ENCODE peak calls at places on chromosome 1, in nine cellular contexts. J is gastrocnemius medialis, C is adrenal gland, D is Peyer's patch, P is H54, L is sigmoid colon, N is lower leg skin, M is NB4, U is HCT116. Z is an unnamed sample.

GRCh38 chr1:80924290-80924689 is 876.4 kb upstream of the ADGRL2 start:
- DNase-seq in J (no peak), C (no peak), D (no peak), P (no peak), L (no peak), N (no peak), M (no peak), U (no peak), Z (no peak)

GRCh38 chr1:87236585-87236984 is 92.1 kb upstream of the LMO4 start:
- DNase-seq in J (no peak), C (no peak), D (no peak), P (no peak), L (no peak), N (no peak), M (no peak), U (no peak), Z (no peak)

GRCh38 chr1:147824776-147825175 is 64.4 kb upstream of the GJA5 start:
- DNase-seq in J (no peak), C (no peak), D (no peak), P (no peak), L (no peak), N (no peak), M (no peak), U (no peak), Z (no peak)

GRCh38 chr1:10615336-10615735 is 140.6 kb downstream of the PEX14 start:
- DNase-seq in J (no peak), C (no peak), D (peak; percentile 17), P (no peak), L (peak; percentile 38), N (no peak), M (no peak), U (no peak), Z (no peak)

GRCh38 chr1:21511579-21512522 is 2.6 kb downstream of the ALPL start:
- DNase-seq in J (peak; percentile 38), C (peak; percentile 86), D (peak; percentile 58), P (peak; percentile 49), L (peak; percentile 72), N (peak; percentile 69), M (no peak), U (no peak), Z (no peak)

GRCh38 chr1:206714331-206715058 is 29.8 kb downstream of the MAPKAPK2 start:
- DNase-seq in J (peak; percentile 68), C (peak; percentile 79), D (peak; percentile 73), P (no peak), L (peak; percentile 86), N (no peak), M (no peak), U (no peak), Z (no peak)

GRCh38 chr1:19166066-19166465 is 44.0 kb downstream of the UBR4 start:
- DNase-seq in J (no peak), C (no peak), D (no peak), P (no peak), L (no peak), N (no peak), M (no peak), U (no peak), Z (no peak)

GRCh38 chr1:199551967-199552565 is 475.4 kb upstream of the NR5A2 start:
- DNase-seq in J (no peak), C (peak; percentile 49), D (no peak), P (peak; percentile 6), L (no peak), N (no peak), M (peak; percentile 76), U (peak; percentile 40), Z (peak; percentile 67)

GRCh38 chr1:5992814-5993552 is 758 bp upstream of the NPHP4 start:
- DNase-seq in J (peak; percentile 10), C (no peak), D (no peak), P (peak; percentile 40), L (no peak), N (no peak), M (no peak), U (no peak), Z (no peak)

GRCh38 chr1:20993716-20994115 is 183.0 kb downstream of the EIF4G3 start:
- DNase-seq in J (no peak), C (no peak), D (no peak), P (no peak), L (no peak), N (no peak), M (no peak), U (no peak), Z (no peak)

GRCh38 chr1:93506140-93506539 is 58.2 kb downstream of the FNBP1L start:
- DNase-seq in J (no peak), C (no peak), D (no peak), P (no peak), L (no peak), N (no peak), M (no peak), U (no peak), Z (no peak)

GRCh38 chr1:3455630-3456448 is 1.4 kb downstream of the ARHGEF16 start:
- DNase-seq in J (no peak), C (no peak), D (no peak), P (no peak), L (no peak), N (no peak), M (no peak), U (no peak), Z (no peak)

GRCh38 chr1:153626929-153627796 is at the start of gene S100A13:
- DNase-seq in J (peak; percentile 83), C (peak; percentile 86), D (peak; percentile 71), P (peak; percentile 89), L (peak; percentile 92), N (peak; percentile 77), M (peak; percentile 70), U (peak; percentile 93), Z (peak; percentile 62)
- TF ChIP-seq POLR2A in J (peak; percentile 50), C (peak; percentile 61), D (peak; percentile 56), P (peak; percentile 80), L (no peak), N (no peak), M (peak; percentile 54), U (peak; percentile 94), Z (no peak)

DNA sequence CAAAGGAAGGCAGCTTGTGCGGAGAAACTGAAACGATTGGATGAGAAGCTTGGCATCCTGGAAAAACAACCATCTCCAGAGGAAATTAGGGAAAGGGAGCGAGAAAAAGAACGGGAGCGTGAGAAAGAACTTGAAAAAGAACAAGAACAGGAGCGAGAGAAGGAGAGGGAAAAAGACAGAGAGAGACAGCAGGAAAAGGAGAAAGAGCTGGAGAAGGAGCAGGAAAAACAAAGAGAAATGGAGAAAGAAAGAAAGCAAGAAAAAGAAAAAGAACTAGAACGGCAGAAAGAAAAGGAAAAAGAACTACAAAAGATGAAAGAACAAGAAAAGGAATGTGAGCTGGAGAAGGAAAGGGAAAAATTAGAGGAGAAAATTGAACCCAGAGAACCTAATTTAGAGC is 47.2 kb downstream of the PRRC2C start:
- DNase-seq in J (no peak), C (no peak), D (no peak), P (no peak), L (no peak), N (no peak), M (no peak), U (no peak), Z (no peak)
- TF ChIP-seq POLR2A in J (no peak), C (no peak), D (no peak), P (no peak), L (no peak), N (no peak), M (no peak), U (no peak), Z (no peak)

DNA sequence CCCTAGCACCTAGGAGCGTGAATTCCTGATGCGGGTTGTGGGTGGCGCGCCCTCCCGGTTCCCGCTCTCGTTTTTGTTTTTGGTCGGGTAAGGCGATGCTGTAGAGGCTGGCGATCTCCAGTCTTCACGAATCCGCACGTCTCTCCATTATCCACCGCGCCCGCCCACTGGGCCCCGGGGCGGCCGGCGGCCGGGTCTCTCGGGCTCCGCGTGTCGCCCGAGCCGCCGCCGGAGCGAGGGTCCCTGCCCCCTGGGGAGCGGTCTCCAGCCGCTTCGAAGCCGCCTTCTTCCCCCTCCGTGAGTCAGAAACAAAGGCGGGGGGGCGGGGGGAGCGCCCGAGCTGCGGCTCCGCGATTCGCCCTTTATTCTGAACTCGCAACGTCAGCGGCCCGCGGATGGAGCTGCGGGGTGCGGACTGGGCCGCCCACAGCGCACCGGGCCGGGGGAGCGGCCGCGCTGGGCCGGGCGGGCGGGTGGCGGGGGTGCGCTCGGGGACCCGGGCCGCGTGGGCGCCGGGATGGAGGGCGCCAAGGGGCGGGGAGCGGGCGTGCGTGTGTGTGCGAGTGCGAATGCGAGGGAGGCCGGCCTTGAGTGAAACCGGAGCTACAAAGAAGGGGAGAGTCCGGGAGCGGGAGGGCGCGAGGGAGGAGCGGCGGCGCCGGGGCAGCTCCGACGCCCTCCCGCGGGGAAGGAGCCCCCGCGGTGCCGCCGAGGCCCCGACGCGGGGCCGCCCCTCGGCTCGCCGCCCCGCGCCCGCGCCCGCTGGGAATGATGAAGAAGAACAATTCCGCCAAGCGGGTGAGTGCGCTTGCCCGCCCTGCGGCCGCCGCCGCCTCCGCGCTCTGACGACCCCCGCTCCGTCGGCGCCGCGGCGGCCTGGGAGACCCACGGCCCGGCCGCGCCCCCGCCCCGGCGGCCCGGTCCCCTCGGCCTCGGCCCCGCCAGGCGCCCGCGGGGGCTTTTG is at the start of gene PLEKHO1:
- DNase-seq in J (peak; percentile 86), C (peak; percentile 89), D (peak; percentile 96), P (peak; percentile 67), L (peak; percentile 96), N (peak; percentile 79), M (peak; percentile 83), U (no peak), Z (peak; percentile 50)
- TF ChIP-seq POLR2A in J (peak; percentile 94), C (peak; percentile 86), D (no peak), P (peak; percentile 33), L (peak; percentile 79), N (no peak), M (peak; percentile 20), U (peak; percentile 31), Z (no peak)

DNA sequence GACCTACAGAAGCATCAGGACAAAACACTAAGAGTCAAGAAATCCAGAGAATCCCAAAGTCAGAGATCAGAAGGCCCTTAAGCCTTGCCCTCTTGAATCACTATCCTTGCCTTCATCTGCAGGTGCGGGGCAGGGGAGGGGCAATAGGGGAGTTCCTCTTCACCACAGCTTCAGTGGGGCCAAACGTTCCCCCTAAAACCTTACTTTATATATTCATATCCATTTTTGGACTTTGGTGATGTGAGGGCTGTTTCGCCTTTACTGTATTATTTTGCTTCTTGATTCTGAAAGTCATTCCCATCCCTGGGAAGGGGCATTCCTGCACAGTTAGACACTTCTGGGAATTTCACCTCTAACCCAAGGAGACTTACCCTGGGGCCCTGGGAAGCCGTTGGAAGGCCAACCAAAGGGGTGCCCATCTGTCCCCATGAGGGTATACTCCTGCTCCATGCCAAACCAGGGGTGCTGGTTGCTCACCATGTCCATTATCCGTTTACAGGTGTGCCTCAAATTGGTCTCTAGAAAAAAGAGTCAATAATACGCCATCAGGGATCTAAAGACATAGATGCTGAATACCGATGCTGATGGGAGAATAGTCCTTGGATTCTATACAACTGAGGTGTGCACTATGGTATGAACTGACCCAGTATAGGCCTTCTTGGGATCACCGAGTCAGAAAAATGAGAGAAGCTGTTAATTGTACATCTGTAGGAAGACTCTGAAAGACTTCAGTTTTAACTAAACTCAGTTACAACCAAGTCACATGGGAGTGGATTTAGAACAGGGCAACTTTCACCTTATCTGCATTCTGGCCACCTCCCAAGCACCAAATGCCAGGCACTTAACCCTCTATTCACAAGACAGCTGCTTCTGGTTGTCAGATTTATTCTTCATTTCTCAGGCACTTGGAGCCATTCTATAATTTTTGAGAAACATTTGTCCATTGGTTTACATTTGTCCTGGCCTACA is 5.4 kb downstream of the GLUL start:
- DNase-seq in J (no peak), C (no peak), D (no peak), P (no peak), L (no peak), N (no peak), M (no peak), U (no peak), Z (peak; percentile 27)
- TF ChIP-seq POLR2A in J (no peak), C (peak; percentile 3), D (no peak), P (no peak), L (no peak), N (no peak), M (no peak), U (no peak), Z (no peak)

GRCh38 chr1:24925082-24925779 is 4.8 kb downstream of the RUNX3 start:
- DNase-seq in J (no peak), C (no peak), D (peak; percentile 80), P (no peak), L (no peak), N (no peak), M (no peak), U (no peak), Z (no peak)
- TF ChIP-seq POLR2A in J (no peak), C (no peak), D (no peak), P (no peak), L (no peak), N (no peak), M (no peak), U (no peak), Z (no peak)

Z was measured in erythroblast.